ENCODE peak calls at places on chromosomes 11 and 22, in seven cellular contexts. K, J, M, Y, L, G and Z are unnamed samples. For H3K4me1, the result is how much of the 10 kb centered on the place peaks cover.

GRCh38 chr11:60318726-60319125 is 8.3 kb upstream of the MS4A6E start:
- DNase-seq in K (no peak), J (no peak), M (peak), Y (no peak), L (no peak), G (no peak), Z (no peak)

GRCh38 chr11:70159612-70160570 is 43.2 kb upstream of the FADD start:
- DNase-seq in K (peak), J (no peak), M (peak), Y (no peak), L (no peak), G (no peak), Z (no peak)

GRCh38 chr22:48746789-48747425 is 1080.8 kb downstream of the BRD1 start:
- DNase-seq in K (no peak), J (no peak), M (no peak), Y (no peak), L (peak), G (no peak), Z (no peak)

GRCh38 chr11:78808903-78809302 is 234.2 kb upstream of the NARS2 start:
- DNase-seq in K (no peak), J (peak), M (no peak), Y (no peak), L (no peak), G (no peak), Z (no peak)

GRCh38 chr11:109362059-109362458 is 59.9 kb upstream of the C11orf87 start:
- DNase-seq in K (no peak), J (no peak), M (no peak), Y (no peak), L (no peak), G (no peak), Z (no peak)

GRCh38 chr11:133926466-133927246 is 30.1 kb downstream of the IGSF9B start:
- DNase-seq in K (no peak), J (no peak), M (no peak), Y (no peak), L (no peak), G (no peak), Z (no peak)

GRCh38 chr11:20278727-20279126 is 84.8 kb upstream of the HTATIP2 start:
- DNase-seq in K (no peak), J (no peak), M (no peak), Y (no peak), L (no peak), G (no peak), Z (no peak)

GRCh38 chr11:47438721-47439120 is 10.2 kb downstream of the RAPSN start:
- DNase-seq in K (no peak), J (no peak), M (no peak), Y (no peak), L (no peak), G (no peak), Z (no peak)

GRCh38 chr22:34161724-34162123 is 241.4 kb upstream of the LARGE1 start:
- DNase-seq in K (no peak), J (no peak), M (no peak), Y (no peak), L (no peak), G (no peak), Z (no peak)

GRCh38 chr22:33274214-33274828 is 216.1 kb upstream of the SYN3 start:
- DNase-seq in K (no peak), J (peak), M (peak), Y (peak), L (no peak), G (peak), Z (peak)

GRCh38 chr11:67022961-67023956 is at the start of gene SYT12:
- DNase-seq in K (no peak), J (peak), M (no peak), Y (no peak), L (no peak), G (no peak), Z (peak)

GRCh38 chr11:45959851-45960250 is 37.4 kb downstream of the LARGE2 start:
- DNase-seq in K (no peak), J (no peak), M (peak), Y (no peak), L (no peak), G (no peak), Z (no peak)

DNA sequence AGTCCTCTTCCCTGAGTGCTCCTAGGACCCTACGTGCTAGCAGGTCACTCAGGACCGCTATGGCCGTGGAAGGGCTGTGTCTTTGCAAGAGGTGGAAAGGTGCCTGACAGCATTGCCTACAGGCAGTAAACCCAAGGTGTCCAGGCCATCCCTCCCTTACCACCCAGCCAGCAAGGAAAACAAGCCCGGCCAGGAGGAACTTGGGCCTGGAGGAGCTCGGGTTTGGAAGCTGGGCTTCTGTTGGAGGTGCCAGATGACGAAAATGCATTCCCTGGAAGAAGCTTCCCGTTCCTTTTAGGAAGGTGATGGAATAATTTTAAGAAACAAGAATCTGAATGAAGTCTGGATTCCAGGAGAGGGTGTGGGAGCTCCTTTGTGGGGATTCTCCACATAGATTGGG is 23.6 kb downstream of the FBLN1 start:
- DNase-seq in K (no peak), J (no peak), M (no peak), Y (no peak), L (no peak), G (no peak), Z (no peak)
- H3K4me1 ChIP-seq in K (under half), J (under half), M (under half), Y (under half), L (under half), G (under half), Z (under half)

GRCh38 chr11:120509346-120510053 is 2.0 kb upstream of the GRIK4 start:
- DNase-seq in K (no peak), J (no peak), M (no peak), Y (no peak), L (no peak), G (no peak), Z (peak)

GRCh38 chr11:120501440-120501839 is 10.1 kb upstream of the GRIK4 start:
- DNase-seq in K (no peak), J (no peak), M (no peak), Y (no peak), L (no peak), G (no peak), Z (no peak)

GRCh38 chr11:120501976-120502755 is 9.4 kb upstream of the GRIK4 start:
- DNase-seq in K (no peak), J (no peak), M (no peak), Y (no peak), L (no peak), G (no peak), Z (no peak)

GRCh38 chr11:120510406-120511115 is 987 bp upstream of the GRIK4 start:
- DNase-seq in K (no peak), J (no peak), M (no peak), Y (peak), L (no peak), G (no peak), Z (no peak)

DNA sequence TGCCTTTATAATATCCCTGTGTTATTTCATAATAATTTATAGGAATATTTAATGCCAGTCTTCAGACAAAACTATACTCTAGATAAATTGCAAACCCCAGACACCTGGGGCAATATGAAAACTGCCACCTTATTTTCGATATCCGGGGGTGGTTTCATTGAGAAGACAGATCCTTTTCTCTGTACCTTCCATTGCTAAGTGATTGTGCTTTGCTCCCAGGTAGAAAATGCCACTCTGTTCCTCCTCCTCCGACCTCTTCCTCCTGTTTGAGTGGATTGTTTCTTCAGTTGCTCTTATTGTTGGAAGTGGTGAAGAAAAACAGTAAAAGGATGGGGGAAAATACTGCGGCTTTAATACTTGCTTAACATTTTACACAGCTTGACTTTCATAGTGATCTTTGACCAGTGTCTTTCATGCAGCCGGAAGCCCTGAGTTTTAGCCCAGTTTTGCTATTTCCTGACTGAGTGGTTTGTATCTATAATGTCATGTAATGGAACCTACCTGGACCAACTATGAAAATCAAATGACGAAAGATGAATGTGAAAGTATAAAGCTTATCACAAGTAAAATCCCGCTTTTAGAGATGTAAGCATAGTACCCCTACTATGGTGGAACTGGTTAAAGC is 5.6 kb upstream of the GRIK4 start:
- DNase-seq in K (no peak), J (no peak), M (no peak), Y (no peak), L (no peak), G (no peak), Z (no peak)
- H3K4me1 ChIP-seq in K (under half), J (under half), M (under half), Y (under half), L (under half), G (under half), Z (under half)

GRCh38 chr11:64502634-64503033 is 88.4 kb upstream of the SLC22A12 start:
- DNase-seq in K (no peak), J (no peak), M (no peak), Y (peak), L (no peak), G (no peak), Z (no peak)

GRCh38 chr11:64499261-64500004 is 91.6 kb upstream of the SLC22A12 start:
- DNase-seq in K (no peak), J (no peak), M (no peak), Y (no peak), L (no peak), G (no peak), Z (no peak)

GRCh38 chr11:64500176-64501013 is 90.6 kb upstream of the SLC22A12 start:
- DNase-seq in K (peak), J (peak), M (no peak), Y (peak), L (no peak), G (no peak), Z (no peak)

GRCh38 chr11:64503354-64503753 is 87.7 kb upstream of the SLC22A12 start:
- DNase-seq in K (no peak), J (no peak), M (no peak), Y (no peak), L (no peak), G (no peak), Z (no peak)

DNA sequence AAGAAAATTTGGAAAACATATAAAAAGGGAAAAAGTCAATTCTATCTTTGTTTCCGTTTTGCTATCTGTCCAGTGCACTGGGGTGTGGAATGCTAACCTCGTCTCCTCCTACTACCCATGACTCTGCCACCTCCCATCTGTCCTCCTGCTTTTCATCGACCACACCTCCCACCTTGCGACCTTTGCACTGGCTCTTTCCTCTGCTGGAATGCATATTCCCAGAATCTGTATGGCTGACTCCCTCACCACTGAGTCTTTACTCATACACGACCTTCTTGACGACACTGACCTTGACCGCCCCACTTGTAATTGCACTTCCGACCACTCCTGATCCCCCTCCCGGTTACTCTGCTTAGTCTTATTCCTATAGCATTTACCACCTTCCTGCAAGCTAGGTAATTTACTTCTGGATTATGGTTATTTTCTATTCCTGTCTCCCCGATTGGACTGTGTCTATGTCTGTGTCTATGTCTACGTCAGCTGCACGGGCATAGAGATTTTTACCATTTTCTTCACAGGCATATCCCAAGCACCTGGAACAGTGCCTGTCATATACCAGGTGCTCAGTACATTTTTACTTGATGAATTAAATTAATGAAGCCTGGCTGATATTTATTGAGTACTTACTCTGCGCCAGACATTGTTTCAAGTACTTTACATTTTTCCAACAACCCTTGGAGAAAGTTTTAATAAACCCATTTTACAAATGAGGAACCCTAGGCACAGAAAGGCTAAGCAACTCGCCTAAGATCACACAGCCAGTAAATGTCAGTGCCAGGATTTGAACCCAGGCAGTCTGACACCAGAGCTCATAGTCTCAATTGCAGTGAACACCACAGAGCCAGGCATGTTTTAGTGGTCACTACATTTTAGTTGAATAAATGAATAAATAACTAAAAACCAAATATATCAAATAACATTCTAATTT is 89.3 kb upstream of the SLC22A12 start:
- DNase-seq in K (no peak), J (no peak), M (no peak), Y (no peak), L (no peak), G (no peak), Z (peak)
- H3K4me1 ChIP-seq in K (under half), J (under half), M (under half), Y (under half), L (under half), G (under half), Z (under half)

GRCh38 chr11:73316422-73316821 is 8.3 kb downstream of the ARHGEF17 start:
- DNase-seq in K (no peak), J (no peak), M (no peak), Y (no peak), L (no peak), G (no peak), Z (no peak)
- H3K4me1 ChIP-seq in K (under half), J (half or more), M (under half), Y (under half), L (half or more), G (under half), Z (under half)

GRCh38 chr11:68338041-68338800 is 25.8 kb downstream of the LRP5 start:
- DNase-seq in K (no peak), J (no peak), M (peak), Y (peak), L (no peak), G (no peak), Z (no peak)
- H3K4me1 ChIP-seq in K (half or more), J (under half), M (under half), Y (under half), L (half or more), G (under half), Z (under half)

DNA sequence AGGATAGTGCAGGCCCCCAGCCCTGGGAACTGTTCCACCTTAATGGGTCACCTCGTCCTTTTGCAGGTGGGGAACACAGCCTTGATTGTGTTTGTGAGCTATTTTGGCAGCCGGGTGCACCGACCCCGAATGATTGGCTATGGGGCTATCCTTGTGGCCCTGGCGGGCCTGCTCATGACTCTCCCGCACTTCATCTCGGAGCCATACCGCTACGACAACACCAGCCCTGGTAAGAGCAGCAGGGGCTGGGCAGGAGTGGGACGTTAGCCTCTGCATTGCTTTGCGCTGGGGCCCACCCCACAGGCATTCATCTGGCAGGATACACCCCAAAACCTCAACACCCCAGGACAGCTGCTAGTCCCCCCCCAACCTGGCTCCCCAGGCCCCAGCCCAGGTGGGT is 14.8 kb downstream of the SLCO2B1 start:
- DNase-seq in K (no peak), J (no peak), M (no peak), Y (no peak), L (no peak), G (no peak), Z (no peak)
- H3K4me1 ChIP-seq in K (under half), J (under half), M (under half), Y (under half), L (under half), G (under half), Z (half or more)

DNA sequence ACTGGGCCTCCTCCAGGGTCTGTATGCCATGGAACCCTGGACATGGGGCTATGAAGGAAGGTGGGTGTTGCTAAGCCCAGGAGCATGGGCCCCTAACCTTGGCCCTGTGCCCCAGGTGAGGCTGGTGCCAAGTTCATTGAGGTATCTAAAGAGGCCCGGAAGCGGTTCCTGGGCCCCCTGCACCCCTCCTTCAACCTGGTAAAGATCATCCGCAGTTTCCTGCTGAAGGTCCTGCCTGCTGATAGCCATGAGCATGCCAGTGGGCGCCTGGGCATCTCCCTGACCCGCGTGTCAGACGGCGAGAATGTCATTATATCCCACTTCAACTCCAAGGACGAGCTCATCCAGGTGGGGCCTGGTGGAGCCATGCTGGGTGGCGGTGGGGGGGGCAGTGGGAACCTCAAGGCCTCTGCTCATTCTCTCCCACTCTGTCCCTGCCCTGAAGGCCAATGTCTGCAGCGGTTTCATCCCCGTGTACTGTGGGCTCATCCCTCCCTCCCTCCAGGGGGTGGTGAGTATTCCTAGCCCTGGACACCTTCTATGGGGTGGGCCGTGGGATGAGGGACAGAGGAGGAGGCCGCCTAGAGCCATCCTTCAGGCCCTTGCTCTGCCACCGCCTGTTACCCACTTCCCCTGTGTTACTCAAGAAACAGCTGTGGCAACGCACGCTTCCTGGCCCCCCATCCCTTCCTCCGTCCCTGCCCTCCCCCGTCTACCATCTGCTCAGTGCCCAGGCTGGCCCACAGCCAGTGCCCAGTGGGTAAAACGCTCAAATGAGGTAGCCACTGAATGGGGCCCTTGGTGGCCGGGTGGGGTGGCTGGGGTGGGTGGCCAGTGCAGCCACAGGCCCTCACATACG is 3.0 kb downstream of the PNPLA2 start:
- DNase-seq in K (no peak), J (no peak), M (no peak), Y (no peak), L (no peak), G (no peak), Z (no peak)
- H3K4me1 ChIP-seq in K (under half), J (under half), M (under half), Y (under half), L (under half), G (under half), Z (under half)

GRCh38 chr22:36383110-36383581 is 4.6 kb downstream of the MYH9 start:
- DNase-seq in K (no peak), J (no peak), M (peak), Y (no peak), L (no peak), G (no peak), Z (no peak)
- H3K4me1 ChIP-seq in K (under half), J (under half), M (half or more), Y (under half), L (half or more), G (under half), Z (under half)

GRCh38 chr22:38755911-38756532 is at the start of gene SUN2:
- DNase-seq in K (no peak), J (peak), M (peak), Y (peak), L (peak), G (peak), Z (peak)
- H3K4me1 ChIP-seq in K (under half), J (under half), M (under half), Y (under half), L (half or more), G (under half), Z (under half)

GRCh38 chr22:39353346-39353745 is 3.6 kb downstream of the SYNGR1 start:
- DNase-seq in K (no peak), J (no peak), M (no peak), Y (no peak), L (no peak), G (no peak), Z (no peak)
- H3K4me1 ChIP-seq in K (under half), J (under half), M (under half), Y (under half), L (under half), G (under half), Z (under half)